ENCODE peak calls at places on chromosomes 5 and 9, in ten cellular contexts. A is endothelial cell, V is fibroblast of mammary gland, Z is stomach, L is heart right ventricle, T is type B pancreatic cell, J is upper lobe of right lung, E is cardiac muscle cell, I is A673, N is psoas muscle. S is an unnamed sample.

GRCh38 chr5:119583684-119584083 is 45.7 kb upstream of the FAM170A start:
- DNase-seq in V (peak), A (no peak), I (no peak), J (no peak), L (no peak), T (no peak), N (no peak), Z (no peak), E (no peak), S (peak)

GRCh38 chr5:15010936-15011335 is 139.4 kb upstream of the ANKH start:
- DNase-seq in L (no peak), I (no peak), A (no peak), V (no peak), N (no peak), E (no peak), J (no peak), Z (no peak), T (no peak), S (no peak)

GRCh38 chr9:32500768-32501167 is 25.2 kb downstream of the RIGI start:
- DNase-seq in I (no peak), E (no peak), A (no peak), N (no peak), T (no peak), Z (no peak), L (no peak), J (no peak), V (peak), S (peak)

GRCh38 chr9:122122903-122123632 is 30.0 kb upstream of the TTLL11 start:
- DNase-seq in E (peak), V (peak), N (peak), J (peak), I (peak), L (peak), Z (peak), A (peak), T (no peak), S (peak)

GRCh38 chr9:114412057-114412683 is 24.4 kb upstream of the AKNA start:
- DNase-seq in I (no peak), T (no peak), N (no peak), E (no peak), Z (no peak), L (no peak), J (no peak), A (no peak), V (no peak), S (no peak)

GRCh38 chr9:76655121-76655531 is 109.1 kb upstream of the PCA3 start:
- DNase-seq in L (no peak), V (peak), T (no peak), E (peak), I (no peak), Z (no peak), N (no peak), A (no peak), J (no peak), S (peak)

GRCh38 chr5:139742173-139742903 is 53.3 kb upstream of the PSD2 start:
- DNase-seq in L (no peak), Z (no peak), A (no peak), N (no peak), V (no peak), T (no peak), J (no peak), E (no peak), I (no peak), S (no peak)

GRCh38 chr5:4295663-4296339 is 700.2 kb downstream of the IRX1 start:
- DNase-seq in N (no peak), Z (no peak), L (no peak), A (peak), J (no peak), I (peak), E (no peak), V (no peak), T (no peak), S (no peak)

GRCh38 chr5:118791986-118792734 is 196.2 kb downstream of the DTWD2 start:
- DNase-seq in A (peak), E (peak), L (peak), T (no peak), J (no peak), V (peak), N (no peak), I (peak), Z (peak), S (peak)

GRCh38 chr5:171442287-171443042 is 23.0 kb downstream of the FGF18 start:
- DNase-seq in T (no peak), A (no peak), E (peak), V (peak), Z (no peak), N (peak), J (no peak), L (no peak), I (no peak), S (peak)

GRCh38 chr9:83722726-83723495 is 15.2 kb upstream of the UBQLN1 start:
- DNase-seq in L (no peak), N (no peak), J (no peak), A (no peak), I (no peak), T (no peak), Z (no peak), V (no peak), E (no peak), S (no peak)

GRCh38 chr5:167688731-167689130 is 602.7 kb upstream of the WWC1 start:
- DNase-seq in L (no peak), T (no peak), V (peak), N (no peak), I (no peak), A (no peak), Z (no peak), J (no peak), E (no peak), S (peak)

GRCh38 chr5:72067682-72068470 is 39.4 kb upstream of the MAP1B start:
- DNase-seq in A (no peak), V (peak), N (no peak), J (no peak), I (no peak), Z (no peak), T (no peak), L (no peak), E (peak), S (peak)

GRCh38 chr9:103802068-103802467 is 292.0 kb upstream of the SMC2 start:
- DNase-seq in J (no peak), E (peak), L (no peak), A (no peak), T (no peak), I (no peak), N (no peak), Z (no peak), V (peak), S (peak)

GRCh38 chr5:113447651-113448050 is 12.9 kb upstream of the TSSK1B start:
- DNase-seq in Z (no peak), E (peak), N (no peak), T (no peak), J (no peak), A (peak), L (no peak), V (peak), I (peak), S (peak)

GRCh38 chr5:143019614-143020515 is 249.7 kb downstream of the ARHGAP26 start:
- DNase-seq in N (no peak), T (no peak), I (peak), L (no peak), A (no peak), Z (no peak), E (no peak), V (no peak), J (no peak), S (peak)

GRCh38 chr5:53438486-53439472 is 41.6 kb upstream of the FST start:
- DNase-seq in A (no peak), V (peak), J (no peak), L (no peak), Z (no peak), E (peak), N (no peak), T (no peak), I (no peak), S (no peak)

GRCh38 chr5:43515678-43516048 is 715 bp upstream of the C5orf34 start:
- DNase-seq in T (no peak), L (no peak), N (no peak), Z (no peak), J (no peak), I (no peak), E (peak), V (no peak), A (no peak), S (no peak)

GRCh38 chr5:151719228-151719861 is 32.6 kb upstream of the SPARC start:
- DNase-seq in A (peak), J (no peak), E (peak), V (peak), T (no peak), L (peak), Z (no peak), I (peak), N (no peak), S (peak)

GRCh38 chr5:44183753-44184152 is 205.5 kb downstream of the FGF10 start:
- DNase-seq in T (no peak), V (no peak), L (no peak), A (no peak), J (no peak), Z (no peak), I (no peak), N (no peak), E (no peak), S (no peak)

GRCh38 chr5:139660105-139660915 is 12.2 kb downstream of the CXXC5 start:
- DNase-seq in L (peak), V (peak), A (no peak), I (no peak), Z (peak), E (no peak), T (no peak), N (peak), J (peak), S (no peak)

GRCh38 chr5:13698882-13699281 is 245.6 kb downstream of the DNAH5 start:
- DNase-seq in A (no peak), E (no peak), Z (no peak), T (no peak), V (no peak), J (no peak), N (no peak), I (no peak), L (no peak), S (no peak)

GRCh38 chr5:31962321-31962720 is 211.8 kb downstream of the GOLPH3 start:
- DNase-seq in N (no peak), T (no peak), J (peak), Z (no peak), A (no peak), I (no peak), V (no peak), L (peak), E (no peak), S (no peak)

GRCh38 chr5:126198509-126198908 is 224.7 kb upstream of the GRAMD2B start:
- DNase-seq in L (no peak), I (no peak), E (no peak), N (no peak), V (no peak), Z (no peak), A (no peak), J (no peak), T (no peak), S (no peak)

GRCh38 chr5:71601222-71602026 is 14.3 kb downstream of the MCCC2 start:
- DNase-seq in N (no peak), E (peak), T (no peak), V (peak), L (peak), Z (peak), I (peak), A (peak), J (no peak), S (peak)

GRCh38 chr9:4062966-4063365 is 236.9 kb downstream of the GLIS3 start:
- DNase-seq in Z (no peak), V (peak), T (no peak), N (no peak), I (no peak), L (no peak), A (no peak), J (no peak), E (peak), S (no peak)

GRCh38 chr9:11194249-11194648 is 581.4 kb upstream of the PTPRD start:
- DNase-seq in T (no peak), I (no peak), L (no peak), J (no peak), E (no peak), N (no peak), A (no peak), Z (peak), V (no peak), S (no peak)

GRCh38 chr5:142900926-142901325 is 130.7 kb downstream of the ARHGAP26 start:
- DNase-seq in I (no peak), V (peak), Z (no peak), J (no peak), A (no peak), T (no peak), L (no peak), E (peak), N (no peak), S (peak)

GRCh38 chr5:106415541-106415940 is 1255.2 kb downstream of the EFNA5 start:
- DNase-seq in V (peak), A (no peak), I (no peak), J (no peak), Z (no peak), N (no peak), T (no peak), E (peak), L (no peak), S (peak)

GRCh38 chr9:87545858-87546257 is 48.2 kb downstream of the DAPK1 start:
- DNase-seq in N (no peak), I (no peak), T (no peak), J (no peak), Z (no peak), A (no peak), E (peak), L (no peak), V (peak), S (peak)

GRCh38 chr5:139378941-139379361 is 4.1 kb downstream of the SLC23A1 start:
- DNase-seq in N (no peak), V (no peak), Z (no peak), L (no peak), I (no peak), A (no peak), E (no peak), T (no peak), J (peak), S (no peak)

GRCh38 chr9:125759812-125760134 is 12.6 kb downstream of the PBX3 start:
- DNase-seq in V (no peak), Z (no peak), J (no peak), L (no peak), I (no peak), E (peak), N (no peak), T (no peak), A (no peak), S (no peak)

GRCh38 chr9:30723656-30724055 is 1660.8 kb upstream of the ACO1 start:
- DNase-seq in I (no peak), N (no peak), T (no peak), E (no peak), L (no peak), Z (no peak), A (no peak), J (no peak), V (no peak), S (no peak)

GRCh38 chr9:132648685-132649084 is 21.1 kb downstream of the DDX31 start:
- DNase-seq in J (no peak), I (no peak), E (no peak), N (no peak), V (peak), Z (no peak), L (no peak), T (no peak), A (no peak), S (peak)

DNA sequence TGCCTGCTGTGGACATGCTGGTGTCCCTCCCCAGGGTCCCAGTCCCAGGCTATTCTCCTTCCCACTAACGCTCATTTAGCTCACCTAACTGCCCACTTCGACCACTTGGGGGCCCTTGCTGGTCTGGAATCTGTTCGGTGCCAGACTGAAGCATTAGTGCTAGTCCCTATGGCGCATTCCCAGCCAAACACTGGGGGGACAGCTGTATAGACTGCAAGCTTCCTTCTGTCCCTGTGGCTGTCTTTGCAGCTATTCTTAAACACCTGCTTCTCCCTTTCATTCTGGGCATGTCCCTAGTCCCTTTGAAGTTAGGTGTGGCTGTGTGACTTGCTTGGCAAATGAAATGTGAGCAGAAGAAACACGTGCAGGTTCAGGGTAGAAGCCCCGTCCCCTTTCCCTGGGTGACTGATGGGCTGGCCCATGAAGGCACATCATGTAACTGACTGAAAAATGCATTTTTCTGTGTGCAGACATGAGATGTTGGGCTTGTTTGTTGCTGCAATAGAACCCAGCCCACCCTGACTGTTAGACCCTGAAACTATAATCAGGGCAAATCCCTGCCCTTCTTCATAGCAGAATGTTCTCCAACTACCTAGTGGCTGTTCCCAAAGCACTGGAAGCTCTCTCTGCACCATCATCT is 134.4 kb downstream of the BARX1 start:
- DNase-seq in I (no peak), L (no peak), A (no peak), E (no peak), N (no peak), T (no peak), J (no peak), Z (no peak), V (no peak), S (no peak)
- TF ChIP-seq CTCF in I (peak), L (no peak), A (no peak), E (no peak), N (no peak), T (peak), J (no peak), Z (no peak), V (no peak), S (no peak)

DNA sequence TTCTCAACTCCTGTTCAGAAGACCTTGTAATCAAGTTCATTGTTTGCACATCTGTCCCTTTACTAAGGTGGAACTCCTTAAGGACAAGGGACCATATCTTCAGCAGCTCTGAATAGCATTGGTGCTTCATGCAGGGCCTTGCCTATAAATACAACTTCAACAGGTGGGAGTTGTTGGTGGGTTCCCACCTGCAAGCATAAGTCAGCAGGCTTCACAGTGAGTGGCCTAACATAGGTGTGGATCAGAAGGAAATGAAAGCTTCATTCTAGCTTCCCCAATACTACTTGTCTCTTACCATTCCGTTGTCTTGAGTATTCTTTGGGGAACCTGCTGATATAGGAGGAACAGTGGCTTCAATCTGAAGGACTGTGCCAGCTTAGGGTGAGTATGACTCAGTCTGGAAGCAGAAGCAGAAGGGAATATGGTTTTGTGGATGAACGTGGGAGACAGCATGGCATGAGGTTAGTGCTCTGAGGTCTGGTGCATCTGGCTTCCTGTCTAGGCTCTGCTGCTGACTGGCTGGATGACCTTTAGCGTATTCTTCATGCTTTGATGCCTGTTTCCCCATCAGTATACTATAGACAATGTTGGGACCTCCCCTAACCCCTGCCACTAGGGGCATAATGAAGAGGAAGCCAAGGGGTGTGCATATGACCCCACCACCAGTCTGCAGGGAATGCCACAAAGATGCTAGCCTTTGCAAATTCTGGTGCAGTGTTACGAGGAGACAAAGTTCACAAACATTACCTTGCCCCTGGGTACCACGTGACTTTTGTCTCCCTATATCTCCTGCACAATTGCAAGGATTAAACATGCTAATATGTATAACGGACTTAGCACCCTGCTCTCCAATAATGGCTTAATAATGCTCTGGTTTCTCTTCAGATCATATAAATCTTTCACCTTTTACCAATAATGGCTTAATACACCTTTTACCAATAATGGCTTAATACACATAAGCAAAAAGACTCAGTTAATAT is 192.3 kb downstream of the PALM2AKAP2 start:
- DNase-seq in Z (no peak), A (no peak), J (no peak), T (no peak), N (no peak), I (no peak), L (no peak), V (no peak), E (no peak), S (no peak)
- TF ChIP-seq CTCF in Z (no peak), A (no peak), J (no peak), T (peak), N (no peak), I (no peak), L (no peak), V (peak), E (no peak), S (no peak)

GRCh38 chr9:21078702-21079101 is 960 bp upstream of the IFNB1 start:
- DNase-seq in V (no peak), Z (no peak), N (no peak), L (no peak), E (no peak), T (no peak), J (no peak), A (no peak), I (peak), S (no peak)
- TF ChIP-seq CTCF in V (no peak), Z (no peak), N (no peak), L (no peak), E (no peak), T (no peak), J (no peak), A (no peak), I (peak), S (peak)

DNA sequence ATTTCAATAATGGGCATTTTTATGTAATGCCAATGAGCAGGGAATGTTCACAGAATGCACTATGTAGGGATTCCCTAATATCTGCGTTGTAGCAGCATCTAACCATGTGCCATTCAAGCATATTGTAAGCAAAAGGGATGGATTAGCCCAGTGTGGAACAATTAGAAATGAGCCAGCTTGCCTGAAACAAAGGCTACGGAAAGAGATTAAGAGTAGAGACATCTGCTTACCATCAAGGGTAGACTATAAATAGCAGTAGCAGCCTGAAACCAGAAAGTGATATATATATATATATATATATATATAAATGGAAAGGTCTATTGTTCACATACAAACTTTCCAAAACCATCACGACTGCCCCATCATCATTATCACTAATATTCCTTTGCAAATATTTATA is 31.9 kb upstream of the CEP120 start:
- DNase-seq in A (no peak), J (no peak), N (no peak), I (peak), E (no peak), V (no peak), T (no peak), Z (no peak), L (no peak), S (no peak)
- TF ChIP-seq CTCF in A (no peak), J (no peak), N (no peak), I (no peak), E (no peak), V (no peak), T (no peak), Z (no peak), L (no peak), S (no peak)

DNA sequence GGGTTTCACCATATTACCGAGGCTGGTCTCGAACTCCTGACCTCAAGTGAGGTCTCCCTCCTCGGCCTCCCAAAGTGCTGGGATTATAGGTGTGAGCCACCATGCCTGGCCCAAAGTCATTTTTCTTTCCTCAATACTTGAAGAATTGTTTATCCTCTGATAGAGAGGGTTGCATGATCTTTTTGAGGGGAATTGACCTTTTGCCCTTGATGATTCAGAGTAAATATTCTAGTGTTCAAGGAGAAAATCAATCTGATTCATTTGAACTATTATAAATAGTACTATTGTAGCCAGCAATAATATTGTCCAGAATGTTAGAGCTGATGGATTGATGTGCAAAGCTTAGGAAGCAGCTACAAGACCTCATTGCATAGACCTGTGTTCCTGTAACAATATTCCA is 47.1 kb downstream of the UGCG start:
- DNase-seq in Z (no peak), L (no peak), V (no peak), E (no peak), J (no peak), A (no peak), T (no peak), N (no peak), I (no peak), S (no peak)
- TF ChIP-seq CTCF in Z (no peak), L (no peak), V (no peak), E (no peak), J (no peak), A (no peak), T (no peak), N (no peak), I (no peak), S (no peak)